ENCODE peak calls at places on chromosome 10, in ten cellular contexts. One of them, this sample, is unnamed.

GRCh38 chr10:95325863-95326262 is 35.1 kb upstream of the PDLIM1 start:
- DNase-seq in adrenal gland: no peak
- DNase-seq in IMR-90: no peak
- DNase-seq in H54: no peak
- DNase-seq in thyroid gland: no peak
- DNase-seq in GM12891: no peak
- DNase-seq in transverse colon: no peak
- DNase-seq in GM12878: no peak
- DNase-seq in uterus: no peak
- DNase-seq in NB4: no peak
- DNase-seq in this sample: no peak

GRCh38 chr10:130499541-130499940 is 363.4 kb downstream of the GLRX3 start:
- DNase-seq in adrenal gland: peak; percentile 17
- DNase-seq in transverse colon: no peak
- DNase-seq in NB4: no peak
- DNase-seq in thyroid gland: no peak
- DNase-seq in uterus: no peak
- DNase-seq in GM12891: no peak
- DNase-seq in H54: no peak
- DNase-seq in GM12878: no peak
- DNase-seq in IMR-90: no peak
- DNase-seq in this sample: no peak

GRCh38 chr10:71713135-71714040 is 6.2 kb downstream of the C10orf105 start:
- DNase-seq in GM12891: no peak
- DNase-seq in GM12878: no peak
- DNase-seq in IMR-90: peak; percentile 80
- DNase-seq in NB4: peak; percentile 93
- DNase-seq in thyroid gland: peak; percentile 48
- DNase-seq in H54: no peak
- DNase-seq in adrenal gland: peak; percentile 67
- DNase-seq in transverse colon: peak; percentile 69
- DNase-seq in uterus: peak; percentile 94
- DNase-seq in this sample: no peak

GRCh38 chr10:18179901-18180300 is 39.7 kb downstream of the CACNB2 start:
- DNase-seq in uterus: peak; percentile 20
- DNase-seq in adrenal gland: peak; percentile 73
- DNase-seq in transverse colon: no peak
- DNase-seq in NB4: no peak
- DNase-seq in GM12891: no peak
- DNase-seq in GM12878: no peak
- DNase-seq in H54: no peak
- DNase-seq in IMR-90: peak; percentile 87
- DNase-seq in thyroid gland: no peak
- DNase-seq in this sample: no peak

GRCh38 chr10:71436268-71436922 is 39.7 kb downstream of the CDH23 start:
- DNase-seq in IMR-90: no peak
- DNase-seq in GM12891: no peak
- DNase-seq in NB4: no peak
- DNase-seq in GM12878: no peak
- DNase-seq in adrenal gland: no peak
- DNase-seq in H54: no peak
- DNase-seq in uterus: no peak
- DNase-seq in thyroid gland: no peak
- DNase-seq in transverse colon: no peak
- DNase-seq in this sample: no peak

GRCh38 chr10:97267671-97268070 is 24.8 kb downstream of the ARHGAP19 start:
- DNase-seq in NB4: no peak
- DNase-seq in adrenal gland: no peak
- DNase-seq in GM12891: no peak
- DNase-seq in thyroid gland: no peak
- DNase-seq in uterus: no peak
- DNase-seq in IMR-90: no peak
- DNase-seq in H54: no peak
- DNase-seq in transverse colon: no peak
- DNase-seq in GM12878: no peak
- DNase-seq in this sample: no peak

GRCh38 chr10:77905086-77905735 is 21.3 kb downstream of the DLG5 start:
- DNase-seq in uterus: no peak
- DNase-seq in NB4: no peak
- DNase-seq in transverse colon: no peak
- DNase-seq in GM12878: no peak
- DNase-seq in thyroid gland: no peak
- DNase-seq in GM12891: no peak
- DNase-seq in adrenal gland: no peak
- DNase-seq in H54: no peak
- DNase-seq in IMR-90: no peak
- DNase-seq in this sample: no peak

GRCh38 chr10:116721048-116721897 is 21.1 kb downstream of the HSPA12A start:
- DNase-seq in IMR-90: no peak
- DNase-seq in adrenal gland: no peak
- DNase-seq in NB4: no peak
- DNase-seq in GM12891: no peak
- DNase-seq in GM12878: no peak
- DNase-seq in transverse colon: no peak
- DNase-seq in uterus: no peak
- DNase-seq in H54: no peak
- DNase-seq in thyroid gland: no peak
- DNase-seq in this sample: no peak

DNA sequence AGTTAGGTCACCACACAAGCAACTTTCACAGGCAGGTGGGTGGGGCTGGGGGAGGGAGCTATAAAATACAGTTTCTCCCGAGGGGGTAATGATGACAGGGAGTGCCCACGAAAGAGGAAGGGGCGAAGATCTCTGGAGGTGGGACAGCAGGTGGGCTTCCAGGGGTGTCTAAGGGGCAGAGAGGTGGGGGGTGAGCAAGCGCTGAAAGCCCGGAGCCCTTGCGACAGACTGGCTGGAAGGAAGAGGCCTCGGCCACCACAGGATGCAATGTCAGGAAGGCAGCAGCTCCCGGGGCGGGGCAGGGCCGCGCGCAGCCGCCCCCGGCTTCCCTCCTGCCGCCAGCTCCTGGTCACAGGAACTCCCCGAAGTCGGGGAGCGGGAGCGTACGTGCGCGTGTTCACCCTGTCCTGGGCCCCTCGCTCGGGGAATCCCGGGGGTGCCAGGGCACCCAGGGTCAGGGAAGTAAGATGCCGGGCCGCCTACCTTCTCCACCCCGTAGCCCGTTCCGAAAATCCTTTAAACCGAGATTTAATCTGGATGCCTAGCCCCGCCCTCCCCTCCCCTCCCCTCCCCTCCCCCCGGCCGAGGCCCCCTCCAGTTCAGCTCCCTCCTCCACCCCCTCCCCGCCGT is 105.2 kb upstream of the PPIF start:
- DNase-seq in uterus: peak; percentile 68
- DNase-seq in adrenal gland: peak; percentile 88
- DNase-seq in IMR-90: peak; percentile 67
- DNase-seq in transverse colon: peak; percentile 64
- DNase-seq in NB4: peak; percentile 92
- DNase-seq in GM12878: no peak
- DNase-seq in thyroid gland: peak; percentile 45
- DNase-seq in H54: no peak
- DNase-seq in GM12891: peak; percentile 66
- DNase-seq in this sample: no peak
- TF ChIP-seq POLR2A in uterus: no peak
- TF ChIP-seq POLR2A in adrenal gland: peak; percentile 16
- TF ChIP-seq POLR2A in IMR-90: peak; percentile 46
- TF ChIP-seq POLR2A in transverse colon: no peak
- TF ChIP-seq POLR2A in NB4: no peak
- TF ChIP-seq POLR2A in GM12878: peak; percentile 5
- TF ChIP-seq POLR2A in thyroid gland: no peak
- TF ChIP-seq POLR2A in H54: no peak
- TF ChIP-seq POLR2A in GM12891: no peak
- TF ChIP-seq POLR2A in this sample: no peak

GRCh38 chr10:45419673-45420020 is 45.6 kb downstream of the ALOX5 start:
- DNase-seq in uterus: no peak
- DNase-seq in GM12878: no peak
- DNase-seq in H54: no peak
- DNase-seq in transverse colon: no peak
- DNase-seq in IMR-90: no peak
- DNase-seq in GM12891: no peak
- DNase-seq in NB4: no peak
- DNase-seq in thyroid gland: no peak
- DNase-seq in adrenal gland: no peak
- DNase-seq in this sample: no peak

GRCh38 chr10:45422207-45422606 is 48.2 kb downstream of the ALOX5 start:
- DNase-seq in GM12891: no peak
- DNase-seq in H54: no peak
- DNase-seq in NB4: no peak
- DNase-seq in uterus: no peak
- DNase-seq in thyroid gland: no peak
- DNase-seq in IMR-90: no peak
- DNase-seq in adrenal gland: no peak
- DNase-seq in GM12878: no peak
- DNase-seq in transverse colon: no peak
- DNase-seq in this sample: no peak

GRCh38 chr10:45421231-45422097 is 47.4 kb downstream of the ALOX5 start:
- DNase-seq in transverse colon: peak; percentile 58
- DNase-seq in IMR-90: no peak
- DNase-seq in GM12878: no peak
- DNase-seq in thyroid gland: no peak
- DNase-seq in H54: no peak
- DNase-seq in uterus: no peak
- DNase-seq in GM12891: no peak
- DNase-seq in adrenal gland: no peak
- DNase-seq in NB4: peak; percentile 71
- DNase-seq in this sample: peak; percentile 62

GRCh38 chr10:45418859-45419672 is 45.0 kb downstream of the ALOX5 start:
- DNase-seq in IMR-90: peak; percentile 10
- DNase-seq in GM12878: peak; percentile 51
- DNase-seq in thyroid gland: peak; percentile 56
- DNase-seq in transverse colon: peak; percentile 72
- DNase-seq in uterus: peak; percentile 56
- DNase-seq in adrenal gland: peak; percentile 76
- DNase-seq in H54: no peak
- DNase-seq in NB4: peak; percentile 77
- DNase-seq in GM12891: peak; percentile 79
- DNase-seq in this sample: peak; percentile 74

DNA sequence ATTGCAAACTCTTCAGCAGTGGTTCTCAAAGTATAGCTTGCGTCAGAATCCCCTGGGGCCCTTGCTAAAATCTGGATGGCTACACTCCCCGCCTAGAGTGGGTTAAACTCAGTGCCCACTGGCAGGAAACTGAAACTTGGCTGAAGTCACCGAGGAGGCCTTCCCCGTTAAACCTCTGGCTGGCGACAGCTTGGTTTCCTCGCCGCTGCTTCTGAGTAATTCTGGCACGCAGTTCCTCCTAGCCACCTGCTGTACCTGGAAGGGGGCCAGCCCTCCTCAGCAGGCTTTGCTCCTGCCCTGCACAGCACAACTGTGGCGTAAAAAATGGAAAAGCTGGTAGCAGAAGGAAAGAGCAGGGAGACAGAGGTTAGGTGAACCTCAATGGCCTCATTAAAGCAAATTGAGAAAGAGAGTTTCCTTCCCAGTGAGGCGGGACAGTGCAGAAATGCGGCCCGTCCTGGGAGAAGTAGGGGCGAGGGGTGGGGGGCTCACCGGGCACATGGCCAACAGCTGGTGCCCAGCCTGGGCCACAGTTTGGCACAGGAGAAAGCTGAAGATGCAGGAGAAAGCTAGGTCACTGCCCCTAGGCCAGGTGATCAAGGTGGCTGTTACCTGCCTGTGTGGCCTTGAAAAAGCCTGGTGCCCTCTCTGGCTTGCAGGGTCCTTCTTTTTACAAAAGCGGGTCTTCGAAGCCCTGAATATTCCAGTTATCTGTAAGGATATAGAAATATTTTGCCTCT is 46.6 kb downstream of the ALOX5 start:
- DNase-seq in GM12878: peak; percentile 90
- DNase-seq in IMR-90: peak; percentile 52
- DNase-seq in adrenal gland: peak; percentile 90
- DNase-seq in uterus: peak; percentile 69
- DNase-seq in H54: peak; percentile 62
- DNase-seq in NB4: peak; percentile 84
- DNase-seq in GM12891: peak; percentile 53
- DNase-seq in transverse colon: peak; percentile 87
- DNase-seq in thyroid gland: peak; percentile 96
- DNase-seq in this sample: peak; percentile 69
- TF ChIP-seq POLR2A in GM12878: peak; percentile 46
- TF ChIP-seq POLR2A in IMR-90: no peak
- TF ChIP-seq POLR2A in adrenal gland: no peak
- TF ChIP-seq POLR2A in uterus: no peak
- TF ChIP-seq POLR2A in H54: no peak
- TF ChIP-seq POLR2A in NB4: no peak
- TF ChIP-seq POLR2A in GM12891: peak; percentile 4
- TF ChIP-seq POLR2A in transverse colon: no peak
- TF ChIP-seq POLR2A in thyroid gland: no peak
- TF ChIP-seq POLR2A in this sample: peak; percentile 31

DNA sequence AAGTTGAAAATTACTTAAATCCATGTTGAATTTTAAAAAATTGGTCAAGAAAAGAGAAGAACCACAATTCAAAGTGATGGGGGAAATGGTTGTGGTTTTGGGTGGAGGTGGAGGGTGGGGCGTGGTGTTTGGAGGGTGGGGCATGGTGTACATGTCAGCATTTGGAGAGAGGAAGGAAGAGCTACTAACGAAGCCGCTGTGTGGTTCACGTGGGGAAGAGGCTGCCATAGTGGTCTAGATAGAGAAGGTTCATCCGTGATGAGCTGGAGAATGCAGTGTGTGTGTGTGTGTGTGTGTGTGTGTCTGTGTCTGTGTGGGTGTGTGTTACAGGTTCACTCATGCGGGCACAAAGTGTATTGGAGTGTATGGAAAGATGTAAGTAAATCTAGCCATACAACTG is 6.1 kb upstream of the VCL start:
- DNase-seq in NB4: peak; percentile 91
- DNase-seq in GM12891: peak; percentile 46
- DNase-seq in H54: no peak
- DNase-seq in IMR-90: no peak
- DNase-seq in GM12878: no peak
- DNase-seq in transverse colon: peak; percentile 48
- DNase-seq in thyroid gland: no peak
- DNase-seq in uterus: no peak
- DNase-seq in adrenal gland: no peak
- DNase-seq in this sample: peak; percentile 77
- TF ChIP-seq POLR2A in NB4: peak; percentile 33
- TF ChIP-seq POLR2A in GM12891: no peak
- TF ChIP-seq POLR2A in H54: no peak
- TF ChIP-seq POLR2A in IMR-90: no peak
- TF ChIP-seq POLR2A in GM12878: no peak
- TF ChIP-seq POLR2A in transverse colon: no peak
- TF ChIP-seq POLR2A in thyroid gland: no peak
- TF ChIP-seq POLR2A in uterus: no peak
- TF ChIP-seq POLR2A in adrenal gland: no peak
- TF ChIP-seq POLR2A in this sample: no peak

GRCh38 chr10:103824281-103824680 is 31.1 kb downstream of the SH3PXD2A start:
- DNase-seq in GM12878: no peak
- DNase-seq in uterus: no peak
- DNase-seq in thyroid gland: no peak
- DNase-seq in H54: no peak
- DNase-seq in transverse colon: no peak
- DNase-seq in NB4: no peak
- DNase-seq in IMR-90: no peak
- DNase-seq in adrenal gland: no peak
- DNase-seq in GM12891: no peak
- DNase-seq in this sample: no peak

GRCh38 chr10:103829838-103830465 is 25.4 kb downstream of the SH3PXD2A start:
- DNase-seq in NB4: no peak
- DNase-seq in adrenal gland: no peak
- DNase-seq in uterus: no peak
- DNase-seq in IMR-90: no peak
- DNase-seq in thyroid gland: no peak
- DNase-seq in H54: no peak
- DNase-seq in transverse colon: no peak
- DNase-seq in GM12891: no peak
- DNase-seq in GM12878: no peak
- DNase-seq in this sample: no peak

GRCh38 chr10:103829266-103829665 is 26.1 kb downstream of the SH3PXD2A start:
- DNase-seq in adrenal gland: no peak
- DNase-seq in thyroid gland: no peak
- DNase-seq in H54: no peak
- DNase-seq in IMR-90: no peak
- DNase-seq in NB4: no peak
- DNase-seq in transverse colon: no peak
- DNase-seq in GM12891: no peak
- DNase-seq in uterus: no peak
- DNase-seq in GM12878: no peak
- DNase-seq in this sample: no peak

GRCh38 chr10:103828587-103829186 is 26.7 kb downstream of the SH3PXD2A start:
- DNase-seq in uterus: no peak
- DNase-seq in H54: no peak
- DNase-seq in GM12891: no peak
- DNase-seq in NB4: no peak
- DNase-seq in GM12878: no peak
- DNase-seq in transverse colon: no peak
- DNase-seq in thyroid gland: no peak
- DNase-seq in adrenal gland: no peak
- DNase-seq in IMR-90: no peak
- DNase-seq in this sample: no peak

GRCh38 chr10:103828107-103828506 is 27.3 kb downstream of the SH3PXD2A start:
- DNase-seq in uterus: no peak
- DNase-seq in NB4: no peak
- DNase-seq in GM12878: no peak
- DNase-seq in adrenal gland: no peak
- DNase-seq in transverse colon: no peak
- DNase-seq in thyroid gland: no peak
- DNase-seq in GM12891: no peak
- DNase-seq in H54: no peak
- DNase-seq in IMR-90: no peak
- DNase-seq in this sample: no peak
- TF ChIP-seq POLR2A in uterus: no peak
- TF ChIP-seq POLR2A in NB4: no peak
- TF ChIP-seq POLR2A in GM12878: no peak
- TF ChIP-seq POLR2A in adrenal gland: no peak
- TF ChIP-seq POLR2A in transverse colon: no peak
- TF ChIP-seq POLR2A in thyroid gland: no peak
- TF ChIP-seq POLR2A in GM12891: no peak
- TF ChIP-seq POLR2A in H54: no peak
- TF ChIP-seq POLR2A in IMR-90: no peak
- TF ChIP-seq POLR2A in this sample: no peak

This sample was measured in erythroblast.